ENCODE peak calls at places on chromosomes 1 and 21, in seven cellular contexts. F is uterus, N is ovary, T is thyroid gland, J is IMR-90, H is heart left ventricle, R is K562. O is an unnamed sample.
A peak's percentile ranks its signal among the peaks of the same experiment; 100 is the strongest.

GRCh38 chr1:208807446-208808117 is 563.4 kb upstream of the PLXNA2 start:
- DNase-seq in F (no peak), N (no peak), T (no peak), J (no peak), H (no peak), R (no peak), O (no peak)

GRCh38 chr1:11648732-11649158 is 5.5 kb downstream of the FBXO2 start:
- DNase-seq in F (no peak), N (no peak), T (peak; percentile 31), J (no peak), H (no peak), R (peak; percentile 84), O (no peak)

GRCh38 chr1:58251415-58252073 is 295.0 kb downstream of the OMA1 start:
- DNase-seq in F (no peak), N (no peak), T (no peak), J (no peak), H (no peak), R (peak; percentile 41), O (no peak)

GRCh38 chr1:11720523-11720922 is 15.4 kb upstream of the AGTRAP start:
- DNase-seq in F (no peak), N (no peak), T (no peak), J (no peak), H (no peak), R (no peak), O (no peak)

GRCh38 chr21:45957986-45958610 is 23.5 kb upstream of the COL6A1 start:
- DNase-seq in F (peak; percentile 59), N (no peak), T (no peak), J (peak; percentile 30), H (no peak), R (no peak), O (no peak)

GRCh38 chr1:48552903-48553626 is 81.1 kb upstream of the SPATA6 start:
- DNase-seq in F (no peak), N (no peak), T (peak; percentile 45), J (no peak), H (no peak), R (no peak), O (no peak)

GRCh38 chr1:172144445-172145060 is 275.9 kb upstream of the C1orf105 start:
- DNase-seq in F (peak; percentile 86), N (peak; percentile 82), T (peak; percentile 21), J (peak; percentile 98), H (peak; percentile 85), R (no peak), O (peak; percentile 23)

GRCh38 chr1:169105434-169106094 is 926 bp upstream of the ATP1B1 start:
- DNase-seq in F (peak; percentile 65), N (peak; percentile 80), T (peak; percentile 98), J (no peak), H (peak; percentile 81), R (peak; percentile 42), O (peak; percentile 53)

GRCh38 chr1:18142471-18142870 is 34.9 kb downstream of the IGSF21 start:
- DNase-seq in F (no peak), N (no peak), T (no peak), J (no peak), H (no peak), R (no peak), O (no peak)

GRCh38 chr1:191641420-191642215 is 516.6 kb upstream of the RGS18 start:
- DNase-seq in F (no peak), N (no peak), T (no peak), J (peak; percentile 69), H (no peak), R (peak; percentile 23), O (no peak)

GRCh38 chr1:225749706-225750105 is 27.9 kb upstream of the SRP9 start:
- DNase-seq in F (no peak), N (no peak), T (no peak), J (no peak), H (no peak), R (no peak), O (no peak)

GRCh38 chr1:29677028-29678024 is 441.0 kb downstream of the PTPRU start:
- DNase-seq in F (no peak), N (no peak), T (no peak), J (no peak), H (no peak), R (no peak), O (no peak)

GRCh38 chr1:42173155-42173933 is 8.8 kb upstream of the GUCA2A start:
- DNase-seq in F (peak; percentile 51), N (peak; percentile 65), T (peak; percentile 84), J (peak; percentile 28), H (peak; percentile 58), R (peak; percentile 74), O (peak; percentile 49)

GRCh38 chr1:98119793-98120192 is 199.0 kb upstream of the DPYD start:
- DNase-seq in F (no peak), N (no peak), T (no peak), J (peak; percentile 22), H (peak; percentile 6), R (no peak), O (no peak)

GRCh38 chr1:204151562-204152309 is at the start of gene ETNK2:
- DNase-seq in F (peak; percentile 85), N (peak; percentile 89), T (peak; percentile 71), J (peak; percentile 56), H (peak; percentile 64), R (peak; percentile 36), O (peak; percentile 51)

GRCh38 chr21:41888749-41889376 is 9.7 kb upstream of the PRDM15 start:
- DNase-seq in F (no peak), N (no peak), T (no peak), J (no peak), H (no peak), R (no peak), O (no peak)

GRCh38 chr1:225878282-225878681 is 3.9 kb downstream of the TMEM63A start:
- DNase-seq in F (no peak), N (no peak), T (no peak), J (no peak), H (no peak), R (no peak), O (no peak)

GRCh38 chr1:24743404-24744211 is 1.6 kb upstream of the CLIC4 start:
- DNase-seq in F (peak; percentile 19), N (no peak), T (no peak), J (peak; percentile 63), H (no peak), R (peak; percentile 55), O (no peak)
- TF ChIP-seq POLR2A in F (no peak), N (no peak), T (no peak), J (peak; percentile 46), H (no peak), R (no peak), O (no peak)

GRCh38 chr1:162565460-162565859 is 3.9 kb downstream of the UAP1 start:
- DNase-seq in F (no peak), N (no peak), T (no peak), J (no peak), H (no peak), R (no peak), O (no peak)
- H3K4me3 ChIP-seq in F (no peak overlapping the region), N (no peak overlapping the region), T (no peak overlapping the region), J (no peak overlapping the region), H (no peak overlapping the region), R (no peak overlapping the region), O (no peak overlapping the region)

DNA sequence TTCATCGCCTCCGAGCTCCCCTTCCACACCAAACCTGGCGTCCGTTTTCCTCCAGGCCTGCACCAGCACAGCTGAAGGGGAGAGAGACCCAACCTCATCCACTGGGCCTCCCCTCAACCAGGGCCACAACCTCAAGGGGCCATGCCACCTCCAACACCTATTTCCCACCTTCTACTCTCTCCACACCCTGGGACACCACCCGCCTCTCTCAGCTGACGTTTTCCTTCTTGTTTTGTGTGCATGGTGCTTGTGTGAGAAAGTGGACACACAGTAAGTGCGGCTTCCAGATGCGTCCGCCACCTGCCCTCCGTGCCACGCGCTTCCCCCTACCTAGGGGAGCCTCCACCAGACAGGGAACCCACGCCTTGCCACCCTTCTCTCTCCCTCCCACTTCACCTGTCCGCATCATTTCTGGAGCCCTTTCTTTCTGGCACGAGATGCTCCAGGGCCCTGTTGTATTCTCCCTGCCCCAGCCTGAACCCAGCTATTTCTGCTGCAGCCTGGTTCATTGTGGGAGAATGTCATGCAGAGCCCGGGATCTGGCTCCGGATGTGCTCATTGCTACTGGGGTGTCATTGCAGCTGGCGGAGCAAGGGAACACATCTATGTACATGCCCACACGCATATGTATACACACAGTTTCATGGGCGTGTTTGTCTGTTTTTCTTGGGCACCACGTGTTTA is 1.3 kb upstream of the GNB1 start:
- DNase-seq in F (no peak), N (no peak), T (no peak), J (no peak), H (no peak), R (no peak), O (peak; percentile 81)
- TF ChIP-seq POLR2A in F (no peak), N (no peak), T (no peak), J (no peak), H (no peak), R (no peak), O (no peak)

GRCh38 chr1:111223126-111223443 is 4.4 kb upstream of the CHI3L2 start:
- DNase-seq in F (no peak), N (no peak), T (no peak), J (no peak), H (no peak), R (no peak), O (no peak)

GRCh38 chr1:111227434-111227833 is at the start of gene CHI3L2:
- DNase-seq in F (no peak), N (no peak), T (no peak), J (peak; percentile 41), H (no peak), R (no peak), O (no peak)

GRCh38 chr1:111227875-111228747 is 598 bp downstream of the CHI3L2 start:
- DNase-seq in F (no peak), N (peak; percentile 30), T (peak; percentile 57), J (peak; percentile 93), H (peak; percentile 26), R (no peak), O (peak; percentile 13)

GRCh38 chr1:111225091-111225490 is 2.4 kb upstream of the CHI3L2 start:
- DNase-seq in F (no peak), N (no peak), T (no peak), J (no peak), H (no peak), R (no peak), O (no peak)

GRCh38 chr1:111225717-111226400 is 1.7 kb upstream of the CHI3L2 start:
- DNase-seq in F (no peak), N (no peak), T (peak; percentile 57), J (peak; percentile 36), H (no peak), R (no peak), O (no peak)
- H3K4me3 ChIP-seq in F (no peak overlapping the region), N (no peak overlapping the region), T (no peak overlapping the region), J (no peak overlapping the region), H (no peak overlapping the region), R (no peak overlapping the region), O (no peak overlapping the region)

DNA sequence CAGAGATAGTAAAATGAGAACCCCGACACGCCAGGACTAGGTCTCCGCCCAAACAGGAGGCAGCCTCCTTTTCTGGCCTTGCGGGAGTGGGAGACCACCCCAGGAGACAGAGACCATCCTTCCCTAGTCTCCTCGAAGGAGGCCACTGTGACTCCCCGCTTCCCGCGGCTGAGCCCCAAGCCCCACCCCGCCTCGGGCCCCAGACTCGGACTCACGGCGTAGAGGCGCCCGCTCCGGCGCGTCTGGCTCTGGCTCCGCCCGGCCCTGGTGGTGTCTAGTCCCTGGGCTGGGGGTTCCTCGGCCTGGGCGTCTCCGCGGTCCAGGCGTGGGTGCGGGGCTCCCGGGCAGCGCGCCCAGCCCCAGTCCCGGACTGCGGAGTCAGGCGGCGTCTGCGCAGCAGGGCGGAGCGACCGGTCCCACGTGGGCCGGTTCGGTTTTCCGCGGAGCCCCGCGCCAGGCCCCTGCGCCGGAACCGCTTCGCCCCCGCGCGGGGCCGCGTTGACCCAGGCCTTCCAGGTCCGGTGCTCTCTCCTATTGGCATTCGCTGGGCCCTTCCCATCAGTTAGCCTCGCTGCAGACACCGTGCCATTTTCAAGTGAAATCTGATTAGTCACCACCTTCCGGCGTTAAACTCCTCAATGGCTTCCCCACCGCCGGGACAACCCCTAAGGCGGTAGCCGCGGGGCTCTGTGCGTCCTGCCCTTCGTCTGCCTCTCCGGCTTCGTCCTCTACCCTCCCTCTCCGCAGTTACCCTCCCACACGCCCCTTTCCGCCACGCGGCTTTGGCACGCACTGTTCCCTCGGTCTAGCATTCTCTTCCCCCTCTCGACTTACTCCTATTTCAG is at the start of gene C1orf216:
- DNase-seq in F (peak; percentile 71), N (peak; percentile 85), T (peak; percentile 66), J (peak; percentile 72), H (peak; percentile 78), R (peak; percentile 79), O (peak; percentile 38)
- TF ChIP-seq POLR2A in F (peak; percentile 57), N (peak; percentile 49), T (peak; percentile 57), J (peak; percentile 66), H (peak; percentile 67), R (peak; percentile 82), O (peak; percentile 24)